ENCODE peak calls at places on chromosomes 5 and 9, in nine cellular contexts. One of them, this sample, is unnamed.

GRCh38 chr5:66144799-66145390 is 795 bp downstream of the SREK1 start:
- DNase-seq in KBM-7: peak; percentile 91
- DNase-seq in stimulated activated CD8-positive, alpha-beta memory T cell treated with anti-CD3 and anti-CD28 coated beads, Interleukin-12 subunit alpha, Interleukin-12 subunit beta, amount 100 ng/mL, for 4 hours: no peak
- DNase-seq in DMS53: peak; percentile 85
- DNase-seq in NCI-H460: no peak
- DNase-seq in breast epithelium: no peak
- DNase-seq in NCI-H1417: peak; percentile 92
- DNase-seq in gastrocnemius medialis: no peak
- DNase-seq in adipocyte: peak; percentile 56
- DNase-seq in this sample: no peak

GRCh38 chr9:69549310-69550202 is 122.6 kb downstream of the APBA1 start:
- DNase-seq in KBM-7: peak; percentile 39
- DNase-seq in stimulated activated CD8-positive, alpha-beta memory T cell treated with anti-CD3 and anti-CD28 coated beads, Interleukin-12 subunit alpha, Interleukin-12 subunit beta, amount 100 ng/mL, for 4 hours: no peak
- DNase-seq in DMS53: peak; percentile 64
- DNase-seq in NCI-H460: peak; percentile 28
- DNase-seq in breast epithelium: no peak
- DNase-seq in NCI-H1417: peak; percentile 72
- DNase-seq in gastrocnemius medialis: no peak
- DNase-seq in adipocyte: peak; percentile 71
- DNase-seq in this sample: no peak

GRCh38 chr5:178324481-178325310 is 92.1 kb upstream of the PHYKPL start:
- DNase-seq in KBM-7: no peak
- DNase-seq in stimulated activated CD8-positive, alpha-beta memory T cell treated with anti-CD3 and anti-CD28 coated beads, Interleukin-12 subunit alpha, Interleukin-12 subunit beta, amount 100 ng/mL, for 4 hours: no peak
- DNase-seq in DMS53: no peak
- DNase-seq in NCI-H460: no peak
- DNase-seq in breast epithelium: no peak
- DNase-seq in NCI-H1417: no peak
- DNase-seq in gastrocnemius medialis: no peak
- DNase-seq in adipocyte: no peak
- DNase-seq in this sample: no peak

GRCh38 chr9:137056739-137057407 is 3.0 kb upstream of the ENTPD2 start:
- DNase-seq in KBM-7: no peak
- DNase-seq in stimulated activated CD8-positive, alpha-beta memory T cell treated with anti-CD3 and anti-CD28 coated beads, Interleukin-12 subunit alpha, Interleukin-12 subunit beta, amount 100 ng/mL, for 4 hours: no peak
- DNase-seq in DMS53: peak; percentile 68
- DNase-seq in NCI-H460: no peak
- DNase-seq in breast epithelium: no peak
- DNase-seq in NCI-H1417: peak; percentile 57
- DNase-seq in gastrocnemius medialis: no peak
- DNase-seq in adipocyte: no peak
- DNase-seq in this sample: no peak

GRCh38 chr5:143188083-143188482 is 215.4 kb downstream of the NR3C1 start:
- DNase-seq in KBM-7: no peak
- DNase-seq in stimulated activated CD8-positive, alpha-beta memory T cell treated with anti-CD3 and anti-CD28 coated beads, Interleukin-12 subunit alpha, Interleukin-12 subunit beta, amount 100 ng/mL, for 4 hours: no peak
- DNase-seq in DMS53: no peak
- DNase-seq in NCI-H460: no peak
- DNase-seq in breast epithelium: no peak
- DNase-seq in NCI-H1417: no peak
- DNase-seq in gastrocnemius medialis: no peak
- DNase-seq in adipocyte: no peak
- DNase-seq in this sample: no peak

GRCh38 chr5:176742246-176743105 is 67.9 kb upstream of the UNC5A start:
- DNase-seq in KBM-7: no peak
- DNase-seq in stimulated activated CD8-positive, alpha-beta memory T cell treated with anti-CD3 and anti-CD28 coated beads, Interleukin-12 subunit alpha, Interleukin-12 subunit beta, amount 100 ng/mL, for 4 hours: no peak
- DNase-seq in DMS53: peak; percentile 55
- DNase-seq in NCI-H460: no peak
- DNase-seq in breast epithelium: no peak
- DNase-seq in NCI-H1417: no peak
- DNase-seq in gastrocnemius medialis: no peak
- DNase-seq in adipocyte: no peak
- DNase-seq in this sample: no peak

GRCh38 chr5:38094889-38095288 is 163.5 kb upstream of the EGFLAM start:
- DNase-seq in KBM-7: no peak
- DNase-seq in stimulated activated CD8-positive, alpha-beta memory T cell treated with anti-CD3 and anti-CD28 coated beads, Interleukin-12 subunit alpha, Interleukin-12 subunit beta, amount 100 ng/mL, for 4 hours: no peak
- DNase-seq in DMS53: no peak
- DNase-seq in NCI-H460: no peak
- DNase-seq in breast epithelium: no peak
- DNase-seq in NCI-H1417: no peak
- DNase-seq in gastrocnemius medialis: no peak
- DNase-seq in adipocyte: no peak
- DNase-seq in this sample: no peak

GRCh38 chr9:120846906-120847305 is 4.2 kb upstream of the PSMD5 start:
- DNase-seq in KBM-7: no peak
- DNase-seq in stimulated activated CD8-positive, alpha-beta memory T cell treated with anti-CD3 and anti-CD28 coated beads, Interleukin-12 subunit alpha, Interleukin-12 subunit beta, amount 100 ng/mL, for 4 hours: no peak
- DNase-seq in DMS53: no peak
- DNase-seq in NCI-H460: no peak
- DNase-seq in breast epithelium: no peak
- DNase-seq in NCI-H1417: no peak
- DNase-seq in gastrocnemius medialis: no peak
- DNase-seq in adipocyte: no peak
- DNase-seq in this sample: no peak

GRCh38 chr5:113150821-113151220 is 174.2 kb downstream of the DCP2 start:
- DNase-seq in KBM-7: no peak
- DNase-seq in stimulated activated CD8-positive, alpha-beta memory T cell treated with anti-CD3 and anti-CD28 coated beads, Interleukin-12 subunit alpha, Interleukin-12 subunit beta, amount 100 ng/mL, for 4 hours: no peak
- DNase-seq in DMS53: no peak
- DNase-seq in NCI-H460: no peak
- DNase-seq in breast epithelium: no peak
- DNase-seq in NCI-H1417: no peak
- DNase-seq in gastrocnemius medialis: no peak
- DNase-seq in adipocyte: no peak
- DNase-seq in this sample: no peak

GRCh38 chr5:108259306-108259705 is 122.6 kb downstream of the FBXL17 start:
- DNase-seq in KBM-7: no peak
- DNase-seq in stimulated activated CD8-positive, alpha-beta memory T cell treated with anti-CD3 and anti-CD28 coated beads, Interleukin-12 subunit alpha, Interleukin-12 subunit beta, amount 100 ng/mL, for 4 hours: no peak
- DNase-seq in DMS53: peak; percentile 70
- DNase-seq in NCI-H460: no peak
- DNase-seq in breast epithelium: no peak
- DNase-seq in NCI-H1417: peak; percentile 62
- DNase-seq in gastrocnemius medialis: no peak
- DNase-seq in adipocyte: peak; percentile 53
- DNase-seq in this sample: no peak

GRCh38 chr9:72217306-72217842 is 68.1 kb downstream of the GDA start:
- DNase-seq in KBM-7: no peak
- DNase-seq in stimulated activated CD8-positive, alpha-beta memory T cell treated with anti-CD3 and anti-CD28 coated beads, Interleukin-12 subunit alpha, Interleukin-12 subunit beta, amount 100 ng/mL, for 4 hours: no peak
- DNase-seq in DMS53: peak; percentile 50
- DNase-seq in NCI-H460: no peak
- DNase-seq in breast epithelium: no peak
- DNase-seq in NCI-H1417: no peak
- DNase-seq in gastrocnemius medialis: no peak
- DNase-seq in adipocyte: no peak
- DNase-seq in this sample: peak; percentile 33

GRCh38 chr9:129258124-129258822 is 80.2 kb upstream of the IER5L start:
- DNase-seq in KBM-7: peak; percentile 85
- DNase-seq in stimulated activated CD8-positive, alpha-beta memory T cell treated with anti-CD3 and anti-CD28 coated beads, Interleukin-12 subunit alpha, Interleukin-12 subunit beta, amount 100 ng/mL, for 4 hours: peak; percentile 83
- DNase-seq in DMS53: peak; percentile 98
- DNase-seq in NCI-H460: peak; percentile 91
- DNase-seq in breast epithelium: peak; percentile 84
- DNase-seq in NCI-H1417: peak; percentile 99
- DNase-seq in gastrocnemius medialis: peak; percentile 79
- DNase-seq in adipocyte: peak; percentile 96
- DNase-seq in this sample: peak; percentile 29

GRCh38 chr5:175629231-175629630 is 28.6 kb upstream of the HRH2 start:
- DNase-seq in KBM-7: no peak
- DNase-seq in stimulated activated CD8-positive, alpha-beta memory T cell treated with anti-CD3 and anti-CD28 coated beads, Interleukin-12 subunit alpha, Interleukin-12 subunit beta, amount 100 ng/mL, for 4 hours: no peak
- DNase-seq in DMS53: no peak
- DNase-seq in NCI-H460: no peak
- DNase-seq in breast epithelium: no peak
- DNase-seq in NCI-H1417: no peak
- DNase-seq in gastrocnemius medialis: no peak
- DNase-seq in adipocyte: no peak
- DNase-seq in this sample: no peak